ENCODE peak calls at places on chromosomes 16 and 17, in seven cellular contexts. One of them, this sample, is unnamed.

GRCh38 chr16:74499114-74499513 is 77.8 kb upstream of the CLEC18B start:
- DNase-seq in A549: no peak
- DNase-seq in hypothalamus: no peak
- DNase-seq in AG04449: no peak
- DNase-seq in astrocyte of the cerebellum: no peak
- DNase-seq in adrenal gland: no peak
- DNase-seq in activated CD8-positive, alpha-beta memory T cell treated with anti-CD3 and anti-CD28 coated beads for 1 hour: no peak
- DNase-seq in this sample: no peak

GRCh38 chr17:76738468-76738850 is 540 bp downstream of the MFSD11 start:
- DNase-seq in A549: no peak
- DNase-seq in hypothalamus: no peak
- DNase-seq in AG04449: no peak
- DNase-seq in astrocyte of the cerebellum: no peak
- DNase-seq in adrenal gland: no peak
- DNase-seq in activated CD8-positive, alpha-beta memory T cell treated with anti-CD3 and anti-CD28 coated beads for 1 hour: no peak
- DNase-seq in this sample: no peak

GRCh38 chr17:51118330-51119195 is 2.1 kb downstream of the SPAG9 start:
- DNase-seq in A549: peak; percentile 45
- DNase-seq in hypothalamus: no peak
- DNase-seq in AG04449: no peak
- DNase-seq in astrocyte of the cerebellum: no peak
- DNase-seq in adrenal gland: peak; percentile 45
- DNase-seq in activated CD8-positive, alpha-beta memory T cell treated with anti-CD3 and anti-CD28 coated beads for 1 hour: no peak
- DNase-seq in this sample: no peak

GRCh38 chr17:7440823-7441174 is 1.5 kb downstream of the FGF11 start:
- DNase-seq in A549: no peak
- DNase-seq in hypothalamus: peak; percentile 49
- DNase-seq in AG04449: no peak
- DNase-seq in astrocyte of the cerebellum: no peak
- DNase-seq in adrenal gland: peak; percentile 90
- DNase-seq in activated CD8-positive, alpha-beta memory T cell treated with anti-CD3 and anti-CD28 coated beads for 1 hour: no peak
- DNase-seq in this sample: no peak

GRCh38 chr16:71923941-71924690 is 28.8 kb downstream of the IST1 start:
- DNase-seq in A549: no peak
- DNase-seq in hypothalamus: no peak
- DNase-seq in AG04449: no peak
- DNase-seq in astrocyte of the cerebellum: peak; percentile 49
- DNase-seq in adrenal gland: no peak
- DNase-seq in activated CD8-positive, alpha-beta memory T cell treated with anti-CD3 and anti-CD28 coated beads for 1 hour: no peak
- DNase-seq in this sample: no peak

GRCh38 chr17:42361781-42362186 is 26.5 kb downstream of the STAT3 start:
- DNase-seq in A549: peak; percentile 39
- DNase-seq in hypothalamus: no peak
- DNase-seq in AG04449: no peak
- DNase-seq in astrocyte of the cerebellum: no peak
- DNase-seq in adrenal gland: peak; percentile 70
- DNase-seq in activated CD8-positive, alpha-beta memory T cell treated with anti-CD3 and anti-CD28 coated beads for 1 hour: no peak
- DNase-seq in this sample: no peak

GRCh38 chr17:17439971-17440843 is 36.6 kb upstream of the MED9 start:
- DNase-seq in A549: peak; percentile 91
- DNase-seq in hypothalamus: peak; percentile 78
- DNase-seq in AG04449: no peak
- DNase-seq in astrocyte of the cerebellum: peak; percentile 11
- DNase-seq in adrenal gland: peak; percentile 69
- DNase-seq in activated CD8-positive, alpha-beta memory T cell treated with anti-CD3 and anti-CD28 coated beads for 1 hour: peak; percentile 33
- DNase-seq in this sample: peak; percentile 60

GRCh38 chr17:66040402-66040801 is 151.5 kb downstream of the CEP112 start:
- DNase-seq in A549: peak; percentile 23
- DNase-seq in hypothalamus: no peak
- DNase-seq in AG04449: no peak
- DNase-seq in astrocyte of the cerebellum: no peak
- DNase-seq in adrenal gland: peak; percentile 15
- DNase-seq in activated CD8-positive, alpha-beta memory T cell treated with anti-CD3 and anti-CD28 coated beads for 1 hour: no peak
- DNase-seq in this sample: no peak

GRCh38 chr16:66935319-66936011 is at the start of gene CES2:
- DNase-seq in A549: no peak
- DNase-seq in hypothalamus: no peak
- DNase-seq in AG04449: no peak
- DNase-seq in astrocyte of the cerebellum: no peak
- DNase-seq in adrenal gland: peak; percentile 92
- DNase-seq in activated CD8-positive, alpha-beta memory T cell treated with anti-CD3 and anti-CD28 coated beads for 1 hour: no peak
- DNase-seq in this sample: no peak

GRCh38 chr16:66344533-66345145 is 21.9 kb upstream of the CDH5 start:
- DNase-seq in A549: peak; percentile 31
- DNase-seq in hypothalamus: no peak
- DNase-seq in AG04449: no peak
- DNase-seq in astrocyte of the cerebellum: no peak
- DNase-seq in adrenal gland: no peak
- DNase-seq in activated CD8-positive, alpha-beta memory T cell treated with anti-CD3 and anti-CD28 coated beads for 1 hour: no peak
- DNase-seq in this sample: no peak

GRCh38 chr17:50922739-50923405 is 56.7 kb upstream of the TOB1 start:
- DNase-seq in A549: no peak
- DNase-seq in hypothalamus: no peak
- DNase-seq in AG04449: no peak
- DNase-seq in astrocyte of the cerebellum: no peak
- DNase-seq in adrenal gland: no peak
- DNase-seq in activated CD8-positive, alpha-beta memory T cell treated with anti-CD3 and anti-CD28 coated beads for 1 hour: no peak
- DNase-seq in this sample: no peak

GRCh38 chr17:16037636-16038035 is 38.0 kb downstream of the TTC19 start:
- DNase-seq in A549: no peak
- DNase-seq in hypothalamus: no peak
- DNase-seq in AG04449: no peak
- DNase-seq in astrocyte of the cerebellum: peak; percentile 12
- DNase-seq in adrenal gland: no peak
- DNase-seq in activated CD8-positive, alpha-beta memory T cell treated with anti-CD3 and anti-CD28 coated beads for 1 hour: no peak
- DNase-seq in this sample: no peak

GRCh38 chr16:66569131-66569530 is 2.9 kb downstream of the CMTM1 start:
- DNase-seq in A549: no peak
- DNase-seq in hypothalamus: no peak
- DNase-seq in AG04449: peak; percentile 33
- DNase-seq in astrocyte of the cerebellum: no peak
- DNase-seq in adrenal gland: no peak
- DNase-seq in activated CD8-positive, alpha-beta memory T cell treated with anti-CD3 and anti-CD28 coated beads for 1 hour: no peak
- DNase-seq in this sample: no peak

GRCh38 chr17:80029235-80029974 is 6.3 kb downstream of the TBC1D16 start:
- DNase-seq in A549: no peak
- DNase-seq in hypothalamus: no peak
- DNase-seq in AG04449: peak; percentile 16
- DNase-seq in astrocyte of the cerebellum: peak; percentile 65
- DNase-seq in adrenal gland: peak; percentile 79
- DNase-seq in activated CD8-positive, alpha-beta memory T cell treated with anti-CD3 and anti-CD28 coated beads for 1 hour: no peak
- DNase-seq in this sample: no peak

GRCh38 chr17:18981642-18982424 is 22.7 kb downstream of the FAM83G start:
- DNase-seq in A549: peak; percentile 76
- DNase-seq in hypothalamus: no peak
- DNase-seq in AG04449: peak; percentile 38
- DNase-seq in astrocyte of the cerebellum: peak; percentile 19
- DNase-seq in adrenal gland: peak; percentile 32
- DNase-seq in activated CD8-positive, alpha-beta memory T cell treated with anti-CD3 and anti-CD28 coated beads for 1 hour: no peak
- DNase-seq in this sample: no peak

GRCh38 chr16:67882374-67883145 is 2.1 kb upstream of the NRN1L start:
- DNase-seq in A549: no peak
- DNase-seq in hypothalamus: peak; percentile 88
- DNase-seq in AG04449: no peak
- DNase-seq in astrocyte of the cerebellum: no peak
- DNase-seq in adrenal gland: peak; percentile 84
- DNase-seq in activated CD8-positive, alpha-beta memory T cell treated with anti-CD3 and anti-CD28 coated beads for 1 hour: no peak
- DNase-seq in this sample: no peak

GRCh38 chr16:569445-570254 is at the start of gene PIGQ:
- DNase-seq in A549: peak; percentile 64
- DNase-seq in hypothalamus: peak; percentile 34
- DNase-seq in AG04449: no peak
- DNase-seq in astrocyte of the cerebellum: no peak
- DNase-seq in adrenal gland: peak; percentile 91
- DNase-seq in activated CD8-positive, alpha-beta memory T cell treated with anti-CD3 and anti-CD28 coated beads for 1 hour: no peak
- DNase-seq in this sample: peak; percentile 86

GRCh38 chr17:77829871-77830799 is 128.4 kb upstream of the TNRC6C start:
- DNase-seq in A549: no peak
- DNase-seq in hypothalamus: no peak
- DNase-seq in AG04449: no peak
- DNase-seq in astrocyte of the cerebellum: peak; percentile 46
- DNase-seq in adrenal gland: peak; percentile 47
- DNase-seq in activated CD8-positive, alpha-beta memory T cell treated with anti-CD3 and anti-CD28 coated beads for 1 hour: no peak
- DNase-seq in this sample: no peak

This sample was measured in GM18507.